ENCODE peak calls at places on chromosomes 16 and 17, in four cellular contexts. Z, W, X and O are unnamed samples.

GRCh38 chr17:59108400-59109102 is 1.9 kb upstream of the TRIM37 start:
- DNase-seq in X (no peak), Z (no peak), W (no peak), O (no peak)

GRCh38 chr17:78993241-78993956 is 13.7 kb upstream of the LGALS3BP start:
- DNase-seq in Z (peak), W (peak), X (peak), O (peak)

GRCh38 chr17:80722656-80723055 is 178.0 kb downstream of the RPTOR start:
- DNase-seq in Z (no peak), X (no peak), W (no peak), O (no peak)

GRCh38 chr17:44930667-44931066 is 15.4 kb upstream of the GFAP start:
- DNase-seq in W (no peak), X (no peak), Z (no peak), O (no peak)

GRCh38 chr16:58102665-58103427 is 26.3 kb downstream of the CFAP20 start:
- DNase-seq in X (no peak), Z (no peak), W (peak), O (no peak)

GRCh38 chr17:49510720-49511110 is 15.6 kb downstream of the NGFR start:
- DNase-seq in X (no peak), Z (no peak), W (no peak), O (no peak)

GRCh38 chr16:48558269-48558915 is 51.6 kb downstream of the N4BP1 start:
- DNase-seq in W (no peak), X (no peak), Z (no peak), O (no peak)

GRCh38 chr17:80931421-80932265 is 60.0 kb upstream of the CHMP6 start:
- DNase-seq in W (no peak), X (peak), Z (no peak), O (no peak)

GRCh38 chr16:53743149-53743566 is 39.2 kb downstream of the FTO start:
- DNase-seq in X (no peak), W (peak), Z (peak), O (no peak)

GRCh38 chr17:4405699-4406098 is 28.0 kb upstream of the SPNS3 start:
- DNase-seq in Z (no peak), X (no peak), W (no peak), O (no peak)

GRCh38 chr17:57892820-57893595 is 43.2 kb upstream of the MRPS23 start:
- DNase-seq in X (peak), W (no peak), Z (peak), O (no peak)

GRCh38 chr16:81181013-81181720 is 57.3 kb upstream of the BCO1 start:
- DNase-seq in X (peak), W (no peak), Z (peak), O (no peak)

GRCh38 chr17:79695293-79696158 is 35.2 kb upstream of the ENPP7 start:
- DNase-seq in Z (no peak), W (no peak), X (peak), O (no peak)

GRCh38 chr16:3045758-3046505 is 429 bp upstream of the MMP25 start:
- DNase-seq in Z (no peak), X (no peak), W (no peak), O (peak)

GRCh38 chr16:17696696-17697095 is 225.9 kb upstream of the XYLT1 start:
- DNase-seq in Z (no peak), W (no peak), X (no peak), O (no peak)

GRCh38 chr17:30323895-30324319 is 9.9 kb downstream of the TMIGD1 start:
- DNase-seq in W (peak), Z (peak), X (peak), O (peak)

GRCh38 chr16:21524068-21524751 is 75.2 kb upstream of the METTL9 start:
- DNase-seq in Z (no peak), X (no peak), W (no peak), O (no peak)

GRCh38 chr16:27547851-27548250 is 1.9 kb downstream of the GTF3C1 start:
- DNase-seq in Z (no peak), X (no peak), W (no peak), O (no peak)

GRCh38 chr17:56592487-56593072 is 919 bp upstream of the NOG start:
- DNase-seq in Z (peak), W (peak), X (no peak), O (peak)

GRCh38 chr16:26992661-26993365 is 73.9 kb upstream of the C16orf82 start:
- DNase-seq in W (no peak), Z (no peak), X (no peak), O (no peak)

GRCh38 chr17:38559025-38559879 is 46.5 kb downstream of the SRCIN1 start:
- DNase-seq in X (peak), Z (peak), W (peak), O (peak)
- TF ChIP-seq CTCF in X (peak), Z (peak), W (peak), O (no peak)

DNA sequence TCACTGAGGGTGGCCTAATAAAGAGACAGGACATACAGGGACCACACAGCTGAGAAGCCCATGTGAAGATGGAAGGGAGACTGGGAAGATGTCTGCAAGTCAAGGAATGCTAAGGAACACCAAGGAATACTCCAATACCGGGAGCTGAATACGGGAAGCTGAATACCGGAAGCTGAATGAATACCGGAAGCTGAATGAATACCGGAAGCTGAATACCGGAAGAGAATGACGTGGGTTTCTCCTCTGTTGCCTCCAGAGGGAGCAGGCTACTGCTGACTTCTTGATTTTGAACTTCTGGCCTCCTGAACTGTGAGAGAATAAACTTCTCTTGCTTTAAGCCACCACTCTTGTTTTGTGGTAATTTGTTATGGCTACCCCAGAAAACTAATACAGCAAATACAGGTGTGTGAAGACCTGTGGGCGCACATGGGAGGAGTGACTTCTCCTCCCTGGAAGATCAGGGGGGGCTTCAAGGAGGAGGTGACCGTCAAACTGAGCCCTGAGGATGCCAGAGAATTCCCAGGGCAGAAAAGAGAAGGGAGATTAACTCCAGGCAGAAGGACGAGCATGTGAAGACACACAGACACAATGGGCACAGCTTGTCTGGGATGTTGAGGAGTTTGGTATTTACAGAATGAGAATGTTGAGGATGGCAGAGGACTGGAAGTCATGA is 259.9 kb downstream of the IRF8 start:
- DNase-seq in Z (no peak), X (no peak), W (no peak), O (no peak)
- TF ChIP-seq CTCF in Z (no peak), X (no peak), W (no peak), O (no peak)

DNA sequence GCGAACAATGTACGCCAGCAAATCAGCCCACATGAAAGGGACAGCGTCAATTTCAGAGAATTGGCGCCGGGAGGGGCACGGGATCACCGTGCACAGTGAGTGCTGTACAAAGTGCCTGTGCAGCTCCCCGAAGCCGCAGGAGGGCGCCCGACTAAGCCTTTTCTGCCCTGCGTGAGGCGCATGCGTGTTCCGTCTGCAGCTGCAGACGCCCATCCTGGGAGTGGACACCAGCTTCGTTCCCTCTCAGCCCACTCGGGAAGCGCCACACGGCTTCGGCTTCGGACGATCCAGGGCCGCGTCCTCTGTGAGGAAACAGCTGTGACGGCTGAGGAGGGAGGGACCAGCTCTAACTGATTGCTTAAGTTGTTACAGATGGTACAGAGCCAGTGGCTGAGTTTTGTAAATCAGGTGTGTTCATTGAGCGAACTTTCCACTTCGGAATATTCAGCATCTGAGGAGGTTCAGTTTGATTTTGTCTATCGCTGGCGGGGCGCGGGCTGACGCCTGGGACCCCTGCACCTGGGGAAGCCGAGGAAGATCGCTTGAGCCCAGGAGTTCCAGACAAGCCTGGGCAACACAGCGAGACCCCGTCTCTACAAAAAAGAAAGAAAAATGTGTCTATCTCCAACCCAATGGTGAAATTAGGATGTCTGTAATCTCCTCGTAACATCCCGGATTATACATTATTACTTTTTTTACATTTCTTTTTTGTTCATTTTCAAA is 15.4 kb upstream of the ZNF287 start:
- DNase-seq in X (peak), Z (peak), W (peak), O (peak)
- TF ChIP-seq CTCF in X (peak), Z (peak), W (peak), O (peak)

GRCh38 chr17:19610879-19611278 is 37.7 kb upstream of the ALDH3A2 start:
- DNase-seq in Z (no peak), W (no peak), X (no peak), O (no peak)

GRCh38 chr17:19619705-19620325 is 28.7 kb upstream of the ALDH3A2 start:
- DNase-seq in Z (no peak), W (no peak), X (no peak), O (no peak)

GRCh38 chr17:19613979-19614378 is 34.6 kb upstream of the ALDH3A2 start:
- DNase-seq in Z (no peak), W (no peak), X (no peak), O (no peak)

GRCh38 chr17:19618015-19618414 is 30.5 kb upstream of the ALDH3A2 start:
- DNase-seq in W (no peak), X (no peak), Z (no peak), O (no peak)

DNA sequence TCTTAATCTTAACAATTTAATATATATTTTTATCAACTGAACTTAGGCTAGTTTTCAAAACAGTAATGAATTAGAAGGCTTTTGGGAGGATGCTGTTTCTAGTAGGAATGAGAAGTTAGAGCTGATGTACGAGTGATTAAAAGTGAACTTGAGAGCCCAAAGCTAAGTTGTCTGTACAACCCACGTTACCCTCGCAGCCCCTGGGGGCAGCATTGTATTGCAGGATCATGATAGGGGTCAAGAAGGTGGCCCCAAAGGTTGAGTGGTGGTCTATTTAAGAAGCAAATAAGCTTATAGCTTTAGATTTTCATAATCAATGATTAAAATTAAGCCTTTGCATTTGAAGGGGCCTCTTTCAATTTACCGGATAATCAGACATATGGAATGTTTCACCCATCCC is 33.7 kb upstream of the ALDH3A2 start:
- DNase-seq in Z (no peak), X (no peak), W (no peak), O (no peak)
- TF ChIP-seq CTCF in Z (no peak), X (peak), W (no peak), O (no peak)

GRCh38 chr16:11588321-11589244 is 1.9 kb upstream of the LITAF start:
- DNase-seq in X (no peak), W (no peak), Z (no peak), O (no peak)

GRCh38 chr16:11586375-11586855 is 304 bp downstream of the LITAF start:
- DNase-seq in X (no peak), Z (no peak), W (peak), O (no peak)

GRCh38 chr16:11585460-11586374 is 1.0 kb downstream of the LITAF start:
- DNase-seq in X (no peak), W (peak), Z (peak), O (peak)

GRCh38 chr16:11586856-11587642 is at the start of gene LITAF:
- DNase-seq in X (no peak), Z (peak), W (peak), O (peak)

GRCh38 chr16:11587643-11588247 is 1.0 kb upstream of the LITAF start:
- DNase-seq in Z (no peak), W (no peak), X (no peak), O (no peak)
- TF ChIP-seq CTCF in Z (no peak), W (no peak), X (no peak), O (no peak)

GRCh38 chr17:6713130-6713917 is at the start of gene SLC13A5:
- DNase-seq in W (no peak), X (no peak), Z (no peak), O (peak)
- TF ChIP-seq CTCF in W (no peak), X (peak), Z (no peak), O (no peak)

DNA sequence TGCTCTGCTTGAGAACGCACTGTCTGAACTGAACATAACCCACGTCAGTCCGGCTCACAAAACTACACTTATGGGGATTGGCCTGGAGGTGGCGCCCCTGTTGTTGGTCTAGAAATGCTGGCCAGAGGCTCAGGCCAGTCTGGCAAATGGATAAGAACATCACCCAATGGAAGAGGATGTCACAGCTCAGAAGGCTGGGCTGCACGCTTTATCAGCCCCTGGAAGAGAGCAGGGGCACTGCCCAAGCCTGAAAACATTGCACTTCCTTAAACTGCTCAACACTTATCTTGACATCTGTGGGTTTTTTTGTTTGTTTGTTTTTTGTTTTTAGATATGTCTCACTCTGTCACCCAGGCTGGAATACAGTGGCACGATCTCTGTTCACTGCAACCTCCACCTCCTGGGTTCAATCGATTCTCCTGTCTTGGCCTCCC is 24.8 kb upstream of the BPTF start:
- DNase-seq in Z (peak), X (peak), W (peak), O (peak)
- TF ChIP-seq CTCF in Z (peak), X (peak), W (peak), O (peak)

GRCh38 chr16:8634991-8635736 is 13.7 kb downstream of the METTL22 start:
- DNase-seq in X (peak), W (no peak), Z (peak), O (no peak)
- TF ChIP-seq CTCF in X (peak), W (no peak), Z (no peak), O (no peak)

GRCh38 chr17:73657473-73658116 is 13.3 kb upstream of the SDK2 start:
- DNase-seq in Z (peak), W (no peak), X (no peak), O (no peak)
- TF ChIP-seq CTCF in Z (no peak), W (peak), X (peak), O (no peak)

DNA sequence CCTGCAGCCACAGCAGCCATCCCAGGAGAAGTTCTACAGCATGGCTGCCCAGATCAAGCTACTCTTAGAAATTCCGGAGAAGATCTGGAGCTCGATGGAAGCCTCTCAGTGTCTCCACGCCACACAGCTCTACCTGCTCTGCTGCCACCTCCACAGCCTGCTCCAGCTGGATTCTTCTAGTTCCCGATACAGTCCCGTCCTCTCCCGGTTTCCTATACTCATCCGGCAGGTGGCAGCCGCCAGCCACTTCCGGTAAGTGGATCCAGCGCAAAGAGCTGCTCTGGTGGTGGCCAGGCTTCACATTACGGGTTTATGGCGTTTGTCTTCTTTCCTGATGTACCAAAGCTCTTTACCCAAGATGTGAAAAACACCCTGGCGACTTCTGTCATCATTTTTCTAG is 3.6 kb downstream of the COG1 start:
- DNase-seq in Z (peak), X (peak), W (peak), O (no peak)
- TF ChIP-seq CTCF in Z (peak), X (peak), W (peak), O (no peak)